ENCODE peak calls at places on chromosome 15, in seven cellular contexts. I is ovary, U is choroid plexus epithelial cell, H is colonic mucosa, W is endothelial cell of umbilical vein, Y is lung, C is Peyer's patch. K is an unnamed sample.

GRCh38 chr15:94924971-94925593 is 693.7 kb downstream of the MCTP2 start:
- DNase-seq in C (no peak), U (no peak), H (no peak), W (peak), Y (no peak), I (no peak), K (no peak)

GRCh38 chr15:88450125-88450798 is 16.9 kb downstream of the MRPL46 start:
- DNase-seq in H (peak), I (no peak), U (peak), C (peak), W (peak), Y (peak), K (peak)

GRCh38 chr15:99564221-99565030 is 1.4 kb upstream of the MEF2A start:
- DNase-seq in W (peak), H (peak), Y (no peak), I (peak), C (peak), U (peak), K (peak)

GRCh38 chr15:61794881-61795280 is 265.4 kb downstream of the VPS13C start:
- DNase-seq in H (no peak), C (no peak), W (no peak), U (peak), I (no peak), Y (no peak), K (peak)

GRCh38 chr15:51448592-51449494 is 107.4 kb downstream of the GLDN start:
- DNase-seq in U (peak), H (no peak), C (no peak), W (no peak), I (no peak), Y (no peak), K (peak)

GRCh38 chr15:55917881-55918296 is 75.5 kb downstream of the NEDD4 start:
- DNase-seq in C (no peak), U (peak), I (no peak), H (peak), W (peak), Y (no peak), K (peak)

GRCh38 chr15:75884041-75884440 is 19.6 kb upstream of the FBXO22 start:
- DNase-seq in C (no peak), W (no peak), Y (no peak), H (no peak), U (peak), I (no peak), K (no peak)

GRCh38 chr15:68986292-68986691 is 28.2 kb upstream of the NOX5 start:
- DNase-seq in Y (no peak), U (no peak), I (no peak), C (no peak), W (no peak), H (no peak), K (no peak)

GRCh38 chr15:58287891-58288290 is 143.9 kb upstream of the LIPC start:
- DNase-seq in H (no peak), U (no peak), I (no peak), Y (no peak), W (no peak), C (no peak), K (no peak)

GRCh38 chr15:97013491-97013890 is 683.0 kb downstream of the NR2F2 start:
- DNase-seq in H (no peak), Y (no peak), I (no peak), W (no peak), C (no peak), U (no peak), K (no peak)

GRCh38 chr15:69034352-69034751 is 19.9 kb downstream of the NOX5 start:
- DNase-seq in U (peak), H (no peak), W (no peak), Y (no peak), I (no peak), C (no peak), K (peak)

GRCh38 chr15:60840306-60840702 is 361.4 kb upstream of the ICE2 start:
- DNase-seq in Y (no peak), W (peak), H (no peak), I (no peak), C (no peak), U (peak), K (no peak)

GRCh38 chr15:98805434-98806274 is 157.3 kb downstream of the IGF1R start:
- DNase-seq in U (peak), I (no peak), H (no peak), C (no peak), W (no peak), Y (no peak), K (peak)

GRCh38 chr15:91302588-91303439 is 202.8 kb downstream of the SV2B start:
- DNase-seq in H (peak), I (peak), W (peak), C (peak), U (peak), Y (no peak), K (peak)

GRCh38 chr15:29822100-29822684 is at the start of gene TJP1:
- DNase-seq in U (peak), H (peak), Y (peak), W (peak), I (peak), C (peak), K (peak)

GRCh38 chr15:90037961-90038633 is 37.0 kb downstream of the ZNF710 start:
- DNase-seq in H (no peak), U (peak), W (peak), Y (no peak), C (peak), I (no peak), K (peak)

GRCh38 chr15:88912500-88912921 is 668 bp downstream of the MFGE8 start:
- DNase-seq in C (no peak), I (peak), W (no peak), Y (no peak), U (peak), H (no peak), K (peak)

GRCh38 chr15:77481670-77482069 is 61.0 kb downstream of the HMG20A start:
- DNase-seq in C (no peak), Y (no peak), H (no peak), W (peak), U (peak), I (no peak), K (peak)

GRCh38 chr15:99385865-99386264 is 134.6 kb downstream of the LRRC28 start:
- DNase-seq in H (peak), W (peak), C (peak), I (peak), U (peak), Y (peak), K (peak)

GRCh38 chr15:84668221-84668982 is 10.4 kb upstream of the NMB start:
- DNase-seq in C (no peak), H (no peak), Y (no peak), U (no peak), I (no peak), W (no peak), K (no peak)

GRCh38 chr15:74907277-74907870 is 723 bp upstream of the FAM219B start:
- DNase-seq in C (peak), H (no peak), W (no peak), I (no peak), U (no peak), Y (no peak), K (no peak)

GRCh38 chr15:77160562-77161481 is 89.9 kb upstream of the TSPAN3 start:
- DNase-seq in W (peak), C (no peak), I (no peak), Y (no peak), H (peak), U (peak), K (no peak)

GRCh38 chr15:92822216-92823144 is 77.6 kb upstream of the CHD2 start:
- DNase-seq in Y (no peak), I (no peak), W (no peak), H (no peak), C (no peak), U (no peak), K (no peak)

GRCh38 chr15:63331456-63331855 is 50.2 kb downstream of the CA12 start:
- DNase-seq in U (no peak), H (no peak), W (no peak), C (no peak), I (no peak), Y (no peak), K (no peak)

GRCh38 chr15:66986951-66987350 is 78.5 kb upstream of the SMAD3 start:
- DNase-seq in Y (no peak), C (no peak), W (no peak), H (no peak), I (no peak), U (no peak), K (no peak)

GRCh38 chr15:101664303-101664913 is 12.2 kb upstream of the TM2D3 start:
- DNase-seq in U (no peak), Y (no peak), H (no peak), W (no peak), I (no peak), C (no peak), K (peak)

GRCh38 chr15:64544450-64544849 is 84.1 kb downstream of the ZNF609 start:
- DNase-seq in U (no peak), Y (no peak), C (no peak), H (no peak), W (no peak), I (no peak), K (no peak)

GRCh38 chr15:37289109-37289765 is 188.9 kb upstream of the MEIS2 start:
- DNase-seq in W (no peak), U (peak), C (no peak), Y (no peak), H (no peak), I (no peak), K (no peak)

GRCh38 chr15:67176195-67176971 is 78.1 kb downstream of the AAGAB start:
- DNase-seq in U (no peak), C (peak), H (no peak), W (peak), I (peak), Y (peak), K (peak)

GRCh38 chr15:39786444-39787056 is 3.9 kb upstream of the FSIP1 start:
- DNase-seq in C (no peak), W (peak), Y (no peak), H (no peak), I (no peak), U (peak), K (peak)

GRCh38 chr15:72782274-72782992 is 1.1 kb downstream of the ADPGK start:
- DNase-seq in W (no peak), C (no peak), H (no peak), I (no peak), U (peak), Y (no peak), K (peak)

GRCh38 chr15:94476681-94477080 is 245.3 kb downstream of the MCTP2 start:
- DNase-seq in U (no peak), Y (no peak), C (no peak), I (no peak), H (no peak), W (no peak), K (no peak)

DNA sequence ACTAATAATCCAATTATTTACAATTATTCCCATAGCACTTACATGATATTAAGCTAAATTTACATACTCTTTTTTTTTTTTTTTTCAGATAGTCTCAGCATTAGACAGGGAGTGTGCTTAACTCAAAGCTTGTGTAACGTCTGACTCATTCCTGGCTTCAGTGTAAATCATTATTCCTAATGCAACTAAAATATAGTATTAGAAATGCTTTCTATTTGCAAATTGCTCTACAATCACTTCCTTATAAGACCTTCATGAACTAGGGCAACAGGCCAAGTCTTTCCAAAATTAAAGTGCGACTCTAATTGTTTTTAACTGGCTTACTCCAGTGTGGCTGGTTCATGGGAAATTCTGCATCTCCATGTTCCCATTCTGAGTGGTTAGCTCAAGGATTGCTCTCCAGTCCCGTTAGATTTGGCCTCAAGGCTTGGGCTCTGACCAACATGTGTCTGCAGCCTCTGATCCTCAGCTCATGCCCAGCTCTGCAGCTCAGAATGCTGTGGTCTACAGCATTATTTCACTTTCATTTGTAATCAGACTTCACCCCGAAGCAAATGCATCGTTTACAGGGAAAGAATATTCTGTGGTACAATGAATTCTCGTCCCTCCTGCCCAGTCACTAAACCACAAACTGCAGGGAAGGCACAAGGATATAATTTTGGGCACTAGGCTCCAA is 103.7 kb downstream of the FBN1 start:
- DNase-seq in U (peak), H (no peak), C (no peak), W (peak), Y (no peak), I (no peak), K (peak)
- H3K4me3 ChIP-seq in U (no peak), H (no peak), C (no peak), W (no peak), Y (no peak), I (no peak), K (peak)

GRCh38 chr15:25989327-25989726 is 126.2 kb upstream of the ATP10A start:
- DNase-seq in W (no peak), I (no peak), U (no peak), Y (no peak), H (no peak), C (no peak), K (no peak)
- TF ChIP-seq CTCF in W (no peak), I (no peak), U (no peak), Y (no peak), H (no peak), C (no peak), K (no peak)

GRCh38 chr15:78640527-78640839 is 527 bp downstream of the CHRNB4 start:
- DNase-seq in W (no peak), H (no peak), I (no peak), C (no peak), U (no peak), Y (no peak), K (no peak)
- H3K4me3 ChIP-seq in W (no peak), H (peak), I (peak), C (peak), U (peak), Y (no peak), K (peak)

GRCh38 chr15:70466305-70466704 is 297.1 kb downstream of the UACA start:
- DNase-seq in Y (no peak), W (no peak), U (no peak), C (no peak), H (no peak), I (no peak), K (no peak)

GRCh38 chr15:70466895-70467529 is 296.3 kb downstream of the UACA start:
- DNase-seq in C (peak), I (peak), U (peak), H (peak), Y (peak), W (peak), K (peak)

GRCh38 chr15:70463453-70463834 is 299.9 kb downstream of the UACA start:
- DNase-seq in W (no peak), C (no peak), U (no peak), H (no peak), Y (no peak), I (no peak), K (no peak)

GRCh38 chr15:70469182-70469581 is 294.2 kb downstream of the UACA start:
- DNase-seq in H (no peak), I (no peak), W (no peak), C (no peak), Y (no peak), U (no peak), K (no peak)

DNA sequence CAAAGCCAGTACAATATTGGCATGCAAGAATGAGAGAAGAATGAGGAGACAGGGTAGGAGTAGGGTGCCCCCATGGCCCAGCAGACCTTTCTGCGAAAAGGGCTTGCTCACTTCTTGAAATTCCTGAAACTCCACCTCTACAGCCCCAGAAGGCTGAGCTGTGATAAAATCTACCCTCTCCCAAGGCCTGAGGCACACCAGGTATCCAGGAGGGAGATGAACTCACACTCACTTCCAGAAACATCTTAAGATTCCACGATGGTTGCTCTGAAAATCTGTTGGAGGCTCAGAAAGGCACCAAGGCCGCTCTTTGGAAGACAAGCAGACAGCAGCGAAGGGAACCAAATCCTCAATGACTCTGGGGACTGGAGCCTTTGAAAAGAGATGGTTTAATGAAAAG is 297.5 kb downstream of the UACA start:
- DNase-seq in Y (no peak), I (no peak), H (no peak), W (no peak), C (no peak), U (no peak), K (no peak)
- TF ChIP-seq CTCF in Y (no peak), I (no peak), H (no peak), W (no peak), C (no peak), U (no peak), K (no peak)

DNA sequence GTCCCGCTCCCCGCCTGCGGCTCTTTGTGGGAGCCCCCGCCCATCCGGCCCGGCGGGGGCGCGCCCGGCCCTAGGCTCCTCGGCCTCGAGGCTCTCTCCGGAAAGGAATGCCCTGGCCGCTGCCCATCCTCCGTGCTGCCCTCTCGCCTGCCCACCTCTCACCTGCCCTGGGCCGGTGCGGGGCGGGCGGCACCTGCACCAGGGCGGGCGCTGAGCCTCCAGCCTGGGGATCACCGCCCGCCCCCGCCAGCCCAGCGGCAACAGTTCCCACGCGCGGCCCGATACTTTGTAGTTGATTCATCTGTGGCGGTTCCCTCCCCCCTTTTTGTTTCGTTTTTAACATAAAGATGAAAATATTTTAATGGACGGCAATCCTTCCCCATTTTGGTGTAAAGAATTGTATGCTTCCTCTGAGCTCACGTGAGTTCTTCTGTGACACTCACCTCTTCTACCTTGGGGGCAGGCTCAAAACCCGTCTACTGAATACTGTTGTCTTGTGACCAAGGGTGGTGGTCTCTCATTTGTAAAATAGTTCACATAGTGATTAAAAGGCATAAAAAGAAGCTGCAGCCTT is 1.9 kb downstream of the KLF13 start:
- DNase-seq in H (peak), C (no peak), Y (no peak), U (peak), W (no peak), I (no peak), K (peak)
- H3K4me3 ChIP-seq in H (peak), C (peak), Y (peak), U (peak), W (peak), I (peak), K (peak)

DNA sequence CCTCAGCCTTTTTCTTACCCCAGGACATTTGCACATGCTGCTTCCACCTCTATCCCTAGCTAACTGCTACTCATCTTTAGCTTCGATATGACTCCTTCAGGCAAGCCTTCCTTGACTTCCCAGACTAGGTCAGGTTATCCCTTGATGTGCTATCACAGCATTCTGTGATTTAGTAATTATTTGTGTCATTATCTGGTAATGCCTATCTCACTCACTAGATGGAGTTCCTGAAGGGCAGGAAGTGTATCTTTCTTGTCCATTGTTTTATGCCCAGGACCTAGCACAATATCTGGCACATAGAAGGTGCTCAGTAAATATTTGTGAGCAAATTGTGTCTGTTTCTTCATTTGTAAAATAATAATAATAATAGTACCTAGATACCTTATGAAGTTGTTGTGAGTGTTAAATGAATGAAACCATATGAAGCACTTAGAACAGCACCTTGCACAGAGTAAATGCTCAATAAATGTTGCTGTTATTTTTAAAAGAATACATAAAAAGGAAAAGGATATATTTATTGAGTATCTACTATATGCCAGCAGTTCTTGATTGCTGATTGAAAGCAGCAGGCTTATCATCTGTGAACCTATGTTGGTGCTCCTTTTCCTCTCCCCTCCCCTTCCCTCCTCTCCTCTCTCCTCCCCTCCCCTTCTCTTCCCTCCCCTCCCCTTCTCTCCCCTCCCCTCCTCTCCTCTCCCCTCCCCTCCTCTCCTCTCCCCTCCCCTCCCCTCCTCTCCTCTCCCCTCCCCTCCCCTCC is 31.5 kb downstream of the SQOR start:
- DNase-seq in C (no peak), I (no peak), U (no peak), Y (no peak), W (no peak), H (no peak), K (no peak)
- TF ChIP-seq CTCF in C (no peak), I (no peak), U (peak), Y (no peak), W (no peak), H (no peak), K (no peak)

K was measured in fibroblast of villous mesenchyme.